ENCODE peak calls at places on chromosomes 11 and 22, in nine cellular contexts. S is HCT116; K is CD8-positive, alpha-beta memory T cell; O is H7; C is IMR-90; Z is cardiac fibroblast; X is neuronal stem cell; A is SJSA1; L is AG09309. D is an unnamed sample.

GRCh38 chr11:101428918-101429317 is 154.9 kb downstream of the TRPC6 start:
- DNase-seq in L (no peak), X (no peak), S (peak), O (peak), C (peak), K (no peak), Z (peak), A (no peak), D (peak)

GRCh38 chr11:45724145-45724544 is 58.7 kb upstream of the CHST1 start:
- DNase-seq in O (peak), C (no peak), A (no peak), Z (no peak), S (no peak), L (no peak), K (no peak), X (no peak), D (peak)

GRCh38 chr22:49953027-49953679 is 7.4 kb upstream of the PIM3 start:
- DNase-seq in L (no peak), K (no peak), C (no peak), Z (no peak), A (no peak), O (no peak), X (no peak), S (no peak), D (no peak)

GRCh38 chr11:19777342-19778102 is 64.9 kb downstream of the NAV2 start:
- DNase-seq in O (peak), S (no peak), K (no peak), C (peak), X (no peak), Z (peak), A (peak), L (no peak), D (no peak)

GRCh38 chr22:47836957-47837356 is 1074.5 kb downstream of the TBC1D22A start:
- DNase-seq in O (no peak), X (no peak), C (no peak), A (peak), S (no peak), L (no peak), Z (no peak), K (no peak), D (peak)

GRCh38 chr11:60078021-60078420 is 10.4 kb upstream of the MS4A2 start:
- DNase-seq in Z (no peak), K (no peak), S (no peak), A (no peak), L (no peak), O (no peak), X (no peak), C (no peak), D (no peak)

GRCh38 chr11:111765320-111765983 is 737 bp downstream of the PPP2R1B start:
- DNase-seq in L (no peak), O (no peak), A (peak), S (no peak), Z (no peak), K (peak), X (no peak), C (no peak), D (no peak)

GRCh38 chr22:28812491-28812890 is 12.1 kb upstream of the XBP1 start:
- DNase-seq in A (no peak), K (no peak), L (no peak), C (no peak), Z (no peak), X (no peak), O (no peak), S (no peak), D (no peak)

GRCh38 chr11:34251640-34251980 is 106.2 kb downstream of the ABTB2 start:
- DNase-seq in Z (peak), O (no peak), A (no peak), L (no peak), S (no peak), C (peak), X (no peak), K (no peak), D (no peak)

GRCh38 chr11:103829596-103829995 is 206.8 kb upstream of the DDI1 start:
- DNase-seq in L (no peak), O (no peak), X (no peak), A (no peak), C (no peak), K (no peak), S (no peak), Z (no peak), D (no peak)

GRCh38 chr11:111193924-111194490 is 51.5 kb upstream of the POU2AF2 start:
- DNase-seq in C (no peak), K (no peak), L (no peak), X (no peak), O (no peak), A (no peak), Z (no peak), S (no peak), D (no peak)

GRCh38 chr11:10540546-10540914 is 457 bp downstream of the RNF141 start:
- DNase-seq in A (no peak), S (no peak), Z (peak), O (no peak), K (no peak), L (no peak), X (no peak), C (peak), D (no peak)

GRCh38 chr11:69215784-69216415 is 60.2 kb downstream of the SMIM38 start:
- DNase-seq in S (no peak), A (peak), K (no peak), O (no peak), C (peak), Z (peak), L (no peak), X (no peak), D (no peak)

GRCh38 chr11:100816823-100817222 is 129.7 kb downstream of the ARHGAP42 start:
- DNase-seq in S (no peak), A (no peak), X (no peak), K (no peak), O (no peak), C (peak), L (no peak), Z (no peak), D (no peak)

GRCh38 chr11:8049084-8049483 is 31.9 kb upstream of the TUB start:
- DNase-seq in S (no peak), K (no peak), X (no peak), C (no peak), Z (no peak), O (no peak), A (no peak), L (no peak), D (no peak)

GRCh38 chr22:41848468-41848867 is 15.6 kb downstream of the SREBF2 start:
- DNase-seq in S (no peak), C (no peak), K (no peak), L (no peak), Z (no peak), X (no peak), A (no peak), O (no peak), D (no peak)

GRCh38 chr11:68890490-68891231 is 13.0 kb downstream of the MRPL21 start:
- DNase-seq in Z (peak), A (peak), X (no peak), C (peak), O (no peak), K (no peak), S (no peak), L (peak), D (peak)

GRCh38 chr11:62446091-62446490 is 27.3 kb downstream of the SCGB1A1 start:
- DNase-seq in X (no peak), S (no peak), K (no peak), L (no peak), C (no peak), O (no peak), A (no peak), Z (no peak), D (no peak)

GRCh38 chr11:38491986-38492385 is 1894.0 kb upstream of the RAG2 start:
- DNase-seq in L (no peak), Z (no peak), S (no peak), A (no peak), X (no peak), K (no peak), O (no peak), C (no peak), D (no peak)

GRCh38 chr11:9759519-9760179 is 95.8 kb downstream of the SWAP70 start:
- DNase-seq in X (no peak), Z (peak), K (peak), L (peak), S (peak), A (peak), C (peak), O (peak), D (peak)

DNA sequence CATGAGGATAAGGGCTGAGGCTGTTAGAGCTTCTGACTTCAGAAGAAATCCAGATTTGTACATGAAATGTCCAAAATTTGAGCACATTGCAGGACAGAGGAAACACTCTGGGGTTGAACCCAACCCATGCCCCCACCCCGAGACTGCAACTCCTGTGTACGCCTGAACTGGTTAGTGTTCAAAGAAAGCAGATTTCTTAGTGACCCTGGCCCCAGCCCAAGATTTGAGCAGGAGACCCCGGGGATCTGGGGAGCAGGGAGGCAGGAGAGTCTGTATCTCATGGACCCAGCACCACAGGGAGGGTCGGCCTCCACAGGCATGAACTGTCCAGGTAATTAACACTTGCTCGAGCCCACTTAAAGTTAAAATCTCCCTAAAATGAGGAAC is 69.3 kb upstream of the WNT7B start:
- DNase-seq in K (no peak), O (no peak), L (no peak), A (no peak), Z (no peak), S (no peak), X (no peak), C (no peak), D (no peak)
- H3K4me3 ChIP-seq in K (no peak), O (no peak), L (no peak), A (no peak), Z (no peak), S (no peak), X (no peak), C (no peak), D (no peak)

GRCh38 chr11:41307371-41308080 is 151.9 kb downstream of the LRRC4C start:
- DNase-seq in S (no peak), A (no peak), C (no peak), Z (no peak), O (no peak), L (no peak), X (peak), K (no peak), D (no peak)
- H3K4me3 ChIP-seq in S (no peak), A (no peak), C (no peak), Z (no peak), O (no peak), L (no peak), X (no peak), K (no peak), D (no peak)

GRCh38 chr11:86302092-86302793 is at the start of gene HIKESHI:
- DNase-seq in C (peak), S (peak), L (peak), O (peak), A (peak), X (peak), K (peak), Z (peak), D (peak)

GRCh38 chr11:86301742-86302091 is 323 bp upstream of the HIKESHI start:
- DNase-seq in S (no peak), X (no peak), L (no peak), O (no peak), K (no peak), A (no peak), C (no peak), Z (no peak), D (no peak)

GRCh38 chr11:86303257-86303656 is 1.2 kb downstream of the HIKESHI start:
- DNase-seq in Z (no peak), O (no peak), S (no peak), K (no peak), C (peak), L (no peak), X (no peak), A (no peak), D (no peak)
- H3K4me3 ChIP-seq in Z (peak), O (no peak), S (peak), K (peak), C (no peak), L (peak), X (no peak), A (peak), D (peak)

DNA sequence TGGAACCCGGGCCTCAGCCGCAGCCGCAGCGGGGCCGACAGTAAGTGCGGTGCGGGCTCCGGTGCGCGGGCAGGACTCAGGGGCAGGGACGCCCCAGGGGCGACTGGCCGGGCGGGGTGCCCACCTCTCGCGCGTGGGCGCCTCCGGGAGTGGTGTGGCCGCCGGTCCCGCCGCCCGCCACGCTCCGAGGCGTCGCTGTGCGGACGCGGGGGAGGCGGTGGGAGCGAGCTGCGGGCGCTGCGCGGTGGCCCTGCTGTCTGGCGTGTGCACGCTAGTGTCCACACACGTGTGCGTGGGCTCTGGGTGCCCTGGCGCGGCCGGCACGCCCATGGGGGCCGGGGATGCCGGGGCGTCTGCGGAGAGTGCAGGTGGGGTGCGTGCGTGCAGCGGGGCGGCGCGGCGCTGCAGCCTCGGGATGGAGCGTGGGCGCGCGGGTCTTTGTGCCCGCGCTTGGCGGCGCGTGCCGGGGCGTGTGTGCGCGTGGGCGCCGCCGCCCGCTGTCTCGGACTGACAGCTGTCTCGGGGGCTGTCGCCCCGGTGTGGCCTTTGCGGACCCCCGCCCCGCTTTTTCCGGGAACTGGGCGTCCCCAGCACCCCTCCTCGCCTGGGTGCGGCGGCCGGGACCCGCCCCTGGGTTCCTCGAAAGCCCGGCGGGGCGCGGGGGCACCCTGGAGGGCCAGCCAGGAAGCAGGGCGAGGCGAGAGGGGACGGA is 800 bp downstream of the KCNK4 start:
- DNase-seq in C (no peak), X (no peak), O (peak), L (no peak), A (no peak), K (peak), Z (no peak), S (no peak), D (no peak)
- H3K4me3 ChIP-seq in C (peak), X (peak), O (peak), L (no peak), A (no peak), K (no peak), Z (peak), S (no peak), D (no peak)

DNA sequence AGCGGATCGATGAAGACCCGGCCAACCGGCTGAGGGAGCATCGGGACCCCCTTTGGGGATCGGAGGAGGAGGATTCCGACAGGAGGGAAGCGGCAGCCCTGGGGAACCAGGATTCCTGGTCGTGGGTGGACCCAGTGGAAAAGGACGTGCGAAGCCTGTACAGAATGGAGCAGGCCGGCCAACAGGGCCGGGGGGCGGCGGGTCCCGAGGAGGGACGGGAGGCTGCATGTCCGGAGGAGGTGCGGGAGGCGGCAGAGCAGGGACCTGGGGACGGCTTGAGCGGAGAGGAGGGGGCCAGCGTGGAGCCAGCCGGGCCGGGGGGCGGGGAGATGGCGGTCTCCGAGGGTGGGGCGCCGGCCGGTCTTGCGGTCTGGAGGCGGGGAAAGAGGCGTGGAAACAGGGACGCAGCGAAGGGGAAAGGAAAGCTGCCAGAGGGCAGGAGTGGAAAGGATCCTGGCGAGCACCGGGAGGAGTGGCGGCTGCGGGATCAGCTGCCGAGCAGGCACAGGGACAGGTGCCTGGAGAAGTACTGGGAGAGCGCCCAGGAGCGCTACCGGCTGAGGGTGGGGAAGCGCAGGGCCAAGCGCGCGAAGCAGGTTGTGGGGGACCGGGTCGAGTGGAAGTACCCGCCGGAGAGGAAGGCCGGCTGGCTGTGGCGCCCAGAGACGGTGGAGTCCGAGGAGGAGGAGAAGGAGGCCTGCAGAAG is at the start of gene ANO5:
- DNase-seq in X (peak), Z (peak), A (no peak), L (no peak), S (no peak), O (peak), K (no peak), C (no peak), D (peak)
- H3K4me3 ChIP-seq in X (peak), Z (peak), A (no peak), L (no peak), S (peak), O (peak), K (no peak), C (no peak), D (peak)

GRCh38 chr11:90256404-90257157 is 33.7 kb upstream of the CHORDC1 start:
- DNase-seq in K (no peak), X (no peak), L (no peak), Z (no peak), A (no peak), O (no peak), C (no peak), S (no peak), D (no peak)
- H3K4me3 ChIP-seq in K (no peak), X (peak), L (no peak), Z (no peak), A (no peak), O (no peak), C (no peak), S (no peak), D (no peak)

DNA sequence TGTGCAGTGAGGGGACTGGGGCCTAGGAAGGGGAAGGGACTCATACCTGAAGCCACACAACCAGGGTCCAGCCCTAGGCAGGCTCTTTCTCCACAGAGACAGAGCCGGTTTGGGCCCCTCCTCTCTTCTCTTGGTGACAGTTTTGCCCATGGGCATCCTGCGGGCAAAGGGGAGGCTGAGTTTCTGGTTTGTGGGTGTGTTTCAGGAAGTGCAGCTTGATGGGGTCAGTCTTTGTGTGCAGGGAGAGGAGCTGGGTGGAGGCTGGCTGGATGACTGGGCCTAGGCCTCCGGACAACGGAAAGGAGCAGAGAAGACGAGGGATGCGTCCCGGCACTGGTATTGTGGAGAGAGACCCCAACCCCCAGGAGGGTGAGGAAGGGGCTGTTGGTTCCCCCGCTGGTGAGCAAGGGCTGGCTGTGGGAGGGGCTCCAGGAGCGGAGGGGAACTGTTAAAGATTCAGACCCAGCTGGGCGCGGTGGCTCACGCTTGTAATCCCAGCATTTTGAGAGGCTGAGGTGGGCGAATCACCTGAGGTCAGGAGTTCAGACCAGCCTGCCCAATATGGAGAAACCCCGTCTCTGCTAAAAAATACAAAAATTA is 23.4 kb upstream of the CELSR1 start:
- DNase-seq in K (no peak), S (no peak), L (no peak), X (no peak), C (no peak), Z (no peak), O (no peak), A (no peak), D (no peak)
- H3K4me3 ChIP-seq in K (no peak), S (peak), L (no peak), X (no peak), C (no peak), Z (no peak), O (no peak), A (no peak), D (no peak)

GRCh38 chr11:65947603-65948125 is 2.4 kb downstream of the TSGA10IP start:
- DNase-seq in C (no peak), A (no peak), L (no peak), K (no peak), X (no peak), Z (no peak), O (no peak), S (no peak), D (no peak)

GRCh38 chr11:65947133-65947532 is 1.9 kb downstream of the TSGA10IP start:
- DNase-seq in Z (no peak), L (no peak), X (no peak), O (peak), S (no peak), C (no peak), A (no peak), K (no peak), D (peak)

GRCh38 chr11:65953471-65953870 is 8.1 kb upstream of the SART1 start:
- DNase-seq in C (no peak), O (peak), A (no peak), X (no peak), S (no peak), L (no peak), Z (no peak), K (no peak), D (peak)

GRCh38 chr11:65954771-65955170 is 6.8 kb upstream of the SART1 start:
- DNase-seq in Z (no peak), A (no peak), O (no peak), K (no peak), X (no peak), S (no peak), C (no peak), L (no peak), D (no peak)

DNA sequence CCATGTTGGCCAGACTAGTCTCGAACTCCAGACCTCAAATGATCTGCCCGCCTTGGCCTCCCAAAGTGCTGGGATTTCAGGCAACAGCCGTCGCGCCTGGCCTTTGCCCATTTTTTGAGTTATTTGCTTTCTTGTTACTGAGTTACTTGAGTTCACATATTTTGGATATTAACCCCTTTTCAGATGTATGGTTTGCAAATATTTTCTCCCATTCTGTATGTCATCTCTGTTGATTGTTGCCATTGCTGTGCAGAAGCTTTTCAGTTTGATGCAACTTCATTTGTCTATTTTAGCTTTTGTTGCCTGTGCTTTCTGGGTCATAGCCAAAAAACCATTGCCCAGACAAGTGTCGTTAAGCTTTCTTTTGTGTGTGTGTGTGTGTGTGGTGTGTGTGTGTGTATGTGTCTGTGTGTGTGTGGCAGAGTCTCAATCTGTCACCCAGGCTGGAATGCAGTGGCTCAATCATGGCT is 6.8 kb downstream of the TSGA10IP start:
- DNase-seq in X (no peak), O (no peak), C (no peak), Z (no peak), L (no peak), S (no peak), A (no peak), K (no peak), D (no peak)
- H3K4me3 ChIP-seq in X (no peak), O (no peak), C (no peak), Z (no peak), L (no peak), S (no peak), A (no peak), K (no peak), D (no peak)